ENCODE peak calls at places on chromosomes 1 and 21, in eight cellular contexts. S, C, P, G, N, O, Q and V are unnamed samples.

GRCh38 chr1:158830904-158831507 is at the start of gene MNDA:
- DNase-seq in N (no peak), C (no peak), P (no peak), O (no peak), G (no peak), Q (no peak), S (no peak), V (no peak)

GRCh38 chr1:63000508-63000907 is 216.6 kb downstream of the ATG4C start:
- DNase-seq in Q (no peak), O (no peak), C (no peak), P (no peak), S (no peak), N (no peak), G (no peak), V (no peak)

GRCh38 chr1:206112600-206113301 is 4.4 kb downstream of the AVPR1B start:
- DNase-seq in N (peak; percentile 85), S (no peak), C (no peak), G (no peak), P (no peak), O (no peak), Q (no peak), V (no peak)

GRCh38 chr1:163250382-163250974 is 47.8 kb upstream of the RGS5 start:
- DNase-seq in G (no peak), S (no peak), P (no peak), N (no peak), C (no peak), O (no peak), Q (no peak), V (no peak)

GRCh38 chr1:23169727-23170335 is 1.2 kb upstream of the LUZP1 start:
- DNase-seq in N (peak; percentile 84), Q (peak; percentile 97), O (peak; percentile 22), G (no peak), S (peak; percentile 54), C (peak; percentile 80), P (no peak), V (peak; percentile 61)

GRCh38 chr21:46096997-46097825 is 701 bp upstream of the COL6A2 start:
- DNase-seq in O (no peak), S (no peak), P (peak; percentile 77), N (peak; percentile 72), G (no peak), Q (no peak), C (no peak), V (no peak)

GRCh38 chr1:25559031-25559430 is 15.6 kb downstream of the LDLRAP1 start:
- DNase-seq in C (no peak), O (no peak), P (no peak), Q (no peak), G (no peak), S (no peak), N (no peak), V (no peak)

GRCh38 chr1:12125422-12126355 is 41.1 kb upstream of the TNFRSF1B start:
- DNase-seq in S (no peak), C (no peak), N (peak; percentile 71), G (no peak), P (peak; percentile 33), O (no peak), Q (no peak), V (no peak)

GRCh38 chr1:54273092-54273836 is 73.3 kb downstream of the MRPL37 start:
- DNase-seq in O (no peak), N (peak; percentile 95), Q (peak; percentile 81), P (no peak), C (no peak), S (peak; percentile 61), G (peak; percentile 76), V (peak; percentile 91)

GRCh38 chr1:222629921-222630535 is 12.1 kb downstream of the MIA3 start:
- DNase-seq in C (no peak), O (no peak), G (no peak), Q (peak; percentile 79), N (no peak), P (no peak), S (no peak), V (peak; percentile 17)

GRCh38 chr1:4743978-4744750 is 89.8 kb downstream of the AJAP1 start:
- DNase-seq in O (no peak), Q (no peak), P (no peak), C (no peak), N (no peak), G (no peak), S (no peak), V (no peak)

GRCh38 chr1:119000371-119001180 is 12.4 kb upstream of the TBX15 start:
- DNase-seq in C (no peak), P (peak; percentile 72), Q (no peak), N (no peak), S (no peak), O (no peak), G (no peak), V (no peak)

GRCh38 chr1:201427923-201428322 is 6.4 kb upstream of the TNNI1 start:
- DNase-seq in P (no peak), C (no peak), N (no peak), Q (no peak), S (no peak), O (no peak), G (no peak), V (no peak)

GRCh38 chr1:228841632-228842031 is 106.4 kb downstream of the RHOU start:
- DNase-seq in Q (no peak), C (no peak), N (no peak), S (no peak), G (no peak), O (no peak), P (no peak), V (no peak)

GRCh38 chr1:98490099-98490498 is 171.4 kb upstream of the SNX7 start:
- DNase-seq in Q (no peak), G (no peak), N (no peak), P (no peak), C (no peak), O (no peak), S (no peak), V (no peak)

GRCh38 chr21:35984654-35985366 is 75.5 kb downstream of the SETD4 start:
- DNase-seq in O (no peak), P (no peak), Q (no peak), S (no peak), G (no peak), N (no peak), C (no peak), V (no peak)

GRCh38 chr1:63789856-63790605 is 16.2 kb downstream of the ROR1 start:
- DNase-seq in G (no peak), N (no peak), C (no peak), P (no peak), Q (no peak), S (no peak), O (no peak), V (no peak)

GRCh38 chr1:198837276-198838021 is 198.6 kb downstream of the PTPRC start:
- DNase-seq in P (no peak), S (no peak), C (peak; percentile 78), Q (no peak), N (no peak), O (no peak), G (no peak), V (no peak)

GRCh38 chr1:1907098-1907736 is 7.8 kb upstream of the CALML6 start:
- DNase-seq in C (peak; percentile 63), P (no peak), Q (no peak), O (no peak), G (no peak), N (peak; percentile 81), S (no peak), V (no peak)

GRCh38 chr1:32706491-32706890 is 3.9 kb upstream of the SYNC start:
- DNase-seq in Q (peak; percentile 37), P (no peak), S (no peak), G (no peak), O (no peak), N (no peak), C (no peak), V (peak; percentile 13)

GRCh38 chr1:81834268-81834667 is 33.5 kb downstream of the ADGRL2 start:
- DNase-seq in C (no peak), G (peak; percentile 29), S (no peak), P (no peak), O (no peak), Q (peak; percentile 27), N (no peak), V (peak; percentile 20)
- H3K4me3 ChIP-seq in C (no peak overlapping the region), G (no peak overlapping the region), S (no peak overlapping the region), P (no peak overlapping the region), O (no peak overlapping the region), Q (no peak overlapping the region), N (no peak overlapping the region), V (no peak overlapping the region)

GRCh38 chr1:24556414-24556795 is 518 bp downstream of the NCMAP start:
- DNase-seq in C (no peak), P (no peak), S (no peak), Q (no peak), N (no peak), G (no peak), O (no peak), V (no peak)
- H3K4me3 ChIP-seq in C (peak overlapping the region; percentile 30), P (peak overlapping the region; percentile 48), S (peak overlapping the region; percentile 42), Q (no peak overlapping the region), N (no peak overlapping the region), G (no peak overlapping the region), O (peak overlapping the region; percentile 65), V (no peak overlapping the region)

GRCh38 chr1:196873385-196873784 is 14.5 kb upstream of the CFHR4 start:
- DNase-seq in P (no peak), O (no peak), G (no peak), S (no peak), Q (no peak), N (no peak), C (no peak), V (no peak)

GRCh38 chr1:196877964-196878363 is 9.9 kb upstream of the CFHR4 start:
- DNase-seq in P (peak; percentile 82), N (peak; percentile 70), S (no peak), C (peak; percentile 5), G (no peak), Q (peak; percentile 20), O (no peak), V (peak; percentile 30)

DNA sequence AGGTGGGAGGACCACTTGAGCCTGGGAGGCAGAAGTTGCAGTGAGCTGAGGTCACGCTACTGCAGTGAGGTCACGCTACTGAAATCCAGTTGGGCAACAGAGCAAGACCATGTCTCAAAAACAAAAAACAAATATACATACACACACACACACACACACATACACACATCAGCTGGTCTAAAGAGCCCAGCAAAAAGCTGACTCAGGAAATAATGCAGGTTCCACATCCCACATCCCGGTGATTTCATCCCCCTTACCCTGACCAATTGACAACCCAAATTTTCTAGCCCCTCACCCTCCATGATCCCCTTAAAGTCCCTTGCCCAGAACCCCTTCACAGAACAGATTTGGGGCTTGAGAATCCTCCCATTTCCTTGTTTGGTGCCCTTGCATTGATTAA is 11.9 kb upstream of the CFHR4 start:
- DNase-seq in N (no peak), O (no peak), P (no peak), S (no peak), G (no peak), C (no peak), Q (no peak), V (no peak)
- H3K4me3 ChIP-seq in N (no peak overlapping the region), O (no peak overlapping the region), P (no peak overlapping the region), S (no peak overlapping the region), G (no peak overlapping the region), C (no peak overlapping the region), Q (no peak overlapping the region), V (no peak overlapping the region)

DNA sequence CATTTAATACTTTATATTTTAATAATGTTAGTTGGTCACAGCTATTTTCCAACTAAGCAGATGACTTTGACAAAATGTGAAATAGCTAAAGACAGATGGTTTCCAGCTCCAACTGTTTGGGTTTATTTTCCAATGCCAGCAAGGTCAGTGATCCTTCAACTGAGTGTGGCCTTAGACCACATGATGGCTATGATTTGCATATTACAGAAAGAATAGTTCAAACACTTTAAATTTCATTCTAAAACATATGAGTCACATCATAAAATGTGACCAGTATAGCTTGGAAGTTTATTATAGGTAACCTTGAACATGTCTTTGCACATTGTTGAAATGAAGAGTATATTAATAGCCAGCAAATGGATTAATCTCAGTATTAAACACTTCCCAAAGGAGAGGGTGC is 454.0 kb upstream of the C1orf87 start:
- DNase-seq in P (no peak), S (no peak), Q (no peak), N (no peak), O (no peak), C (no peak), G (no peak), V (no peak)
- H3K4me3 ChIP-seq in P (no peak overlapping the region), S (no peak overlapping the region), Q (no peak overlapping the region), N (no peak overlapping the region), O (no peak overlapping the region), C (no peak overlapping the region), G (no peak overlapping the region), V (no peak overlapping the region)